ENCODE peak calls at places on chromosomes 1 and 21, in seven cellular contexts. One of them, this sample, is unnamed.

GRCh38 chr1:41240806-41241747 is 1.0 kb downstream of the SCMH1 start:
- DNase-seq in HCT116: no peak
- DNase-seq in GM12878: no peak
- DNase-seq in H1: no peak
- DNase-seq in WTC11: peak; percentile 50
- DNase-seq in HepG2: peak; percentile 37
- DNase-seq in K562: peak; percentile 58
- DNase-seq in this sample: peak; percentile 61

GRCh38 chr1:2415801-2416208 is 3.4 kb upstream of the PEX10 start:
- DNase-seq in H1: no peak
- DNase-seq in WTC11: no peak
- DNase-seq in HepG2: no peak
- DNase-seq in K562: no peak
- DNase-seq in HCT116: no peak
- DNase-seq in GM12878: no peak
- DNase-seq in this sample: no peak

GRCh38 chr1:97906567-97907228 is 14.1 kb downstream of the DPYD start:
- DNase-seq in HepG2: peak; percentile 13
- DNase-seq in H1: no peak
- DNase-seq in HCT116: no peak
- DNase-seq in WTC11: no peak
- DNase-seq in K562: no peak
- DNase-seq in GM12878: no peak
- DNase-seq in this sample: no peak

GRCh38 chr21:41369105-41369914 is 7.5 kb downstream of the MX2 start:
- DNase-seq in HCT116: no peak
- DNase-seq in WTC11: peak; percentile 64
- DNase-seq in HepG2: peak; percentile 40
- DNase-seq in K562: no peak
- DNase-seq in H1: no peak
- DNase-seq in GM12878: peak; percentile 42
- DNase-seq in this sample: no peak

GRCh38 chr1:13820456-13820855 is 120.5 kb downstream of the PRDM2 start:
- DNase-seq in WTC11: no peak
- DNase-seq in K562: no peak
- DNase-seq in HepG2: no peak
- DNase-seq in H1: no peak
- DNase-seq in GM12878: no peak
- DNase-seq in HCT116: no peak
- DNase-seq in this sample: no peak

GRCh38 chr21:41480086-41480690 is 27.8 kb downstream of the TMPRSS2 start:
- DNase-seq in WTC11: no peak
- DNase-seq in H1: no peak
- DNase-seq in HCT116: no peak
- DNase-seq in GM12878: no peak
- DNase-seq in HepG2: no peak
- DNase-seq in K562: no peak
- DNase-seq in this sample: no peak

GRCh38 chr1:217660353-217661062 is 29.4 kb downstream of the SPATA17 start:
- DNase-seq in HepG2: peak; percentile 8
- DNase-seq in H1: no peak
- DNase-seq in GM12878: no peak
- DNase-seq in WTC11: no peak
- DNase-seq in K562: no peak
- DNase-seq in HCT116: peak; percentile 62
- DNase-seq in this sample: peak; percentile 18

GRCh38 chr1:232142403-232143314 is 487.3 kb downstream of the SIPA1L2 start:
- DNase-seq in H1: no peak
- DNase-seq in HCT116: no peak
- DNase-seq in HepG2: no peak
- DNase-seq in WTC11: no peak
- DNase-seq in K562: no peak
- DNase-seq in GM12878: no peak
- DNase-seq in this sample: no peak

GRCh38 chr1:224223819-224224714 is 41.0 kb downstream of the DEGS1 start:
- DNase-seq in HepG2: no peak
- DNase-seq in WTC11: no peak
- DNase-seq in GM12878: no peak
- DNase-seq in K562: no peak
- DNase-seq in HCT116: no peak
- DNase-seq in H1: no peak
- DNase-seq in this sample: no peak

GRCh38 chr1:71667224-71667623 is 586.4 kb upstream of the ZRANB2 start:
- DNase-seq in GM12878: no peak
- DNase-seq in H1: no peak
- DNase-seq in HCT116: no peak
- DNase-seq in WTC11: no peak
- DNase-seq in K562: no peak
- DNase-seq in HepG2: no peak
- DNase-seq in this sample: peak; percentile 7

GRCh38 chr1:167109125-167109524 is 15.2 kb downstream of the STYXL2 start:
- DNase-seq in HepG2: no peak
- DNase-seq in K562: no peak
- DNase-seq in WTC11: no peak
- DNase-seq in GM12878: no peak
- DNase-seq in H1: no peak
- DNase-seq in HCT116: no peak
- DNase-seq in this sample: no peak

GRCh38 chr1:198717510-198717909 is 78.7 kb downstream of the PTPRC start:
- DNase-seq in HepG2: no peak
- DNase-seq in K562: no peak
- DNase-seq in H1: no peak
- DNase-seq in GM12878: no peak
- DNase-seq in HCT116: no peak
- DNase-seq in WTC11: no peak
- DNase-seq in this sample: no peak

GRCh38 chr1:150576794-150577556 is 2.4 kb downstream of the MCL1 start:
- DNase-seq in H1: no peak
- DNase-seq in K562: no peak
- DNase-seq in HCT116: no peak
- DNase-seq in WTC11: no peak
- DNase-seq in GM12878: no peak
- DNase-seq in HepG2: peak; percentile 71
- DNase-seq in this sample: no peak

GRCh38 chr21:16239659-16240265 is 510.0 kb downstream of the USP25 start:
- DNase-seq in GM12878: no peak
- DNase-seq in HCT116: no peak
- DNase-seq in K562: no peak
- DNase-seq in WTC11: no peak
- DNase-seq in HepG2: no peak
- DNase-seq in H1: no peak
- DNase-seq in this sample: peak; percentile 14

GRCh38 chr1:24641646-24642151 is 1.4 kb upstream of the SRRM1 start:
- DNase-seq in K562: peak; percentile 61
- DNase-seq in GM12878: no peak
- DNase-seq in WTC11: peak; percentile 26
- DNase-seq in HCT116: no peak
- DNase-seq in HepG2: no peak
- DNase-seq in H1: no peak
- DNase-seq in this sample: no peak

GRCh38 chr1:16420719-16421118 is 16.5 kb downstream of the SPATA21 start:
- DNase-seq in HCT116: no peak
- DNase-seq in WTC11: no peak
- DNase-seq in H1: no peak
- DNase-seq in HepG2: no peak
- DNase-seq in K562: no peak
- DNase-seq in GM12878: peak; percentile 84
- DNase-seq in this sample: no peak

GRCh38 chr1:220918285-220918951 is 39.2 kb downstream of the HLX start:
- DNase-seq in HepG2: peak; percentile 49
- DNase-seq in GM12878: no peak
- DNase-seq in HCT116: no peak
- DNase-seq in K562: no peak
- DNase-seq in H1: no peak
- DNase-seq in WTC11: no peak
- DNase-seq in this sample: peak; percentile 38

GRCh38 chr21:46393941-46394818 is 64.5 kb upstream of the DIP2A start:
- DNase-seq in HCT116: no peak
- DNase-seq in H1: no peak
- DNase-seq in K562: no peak
- DNase-seq in WTC11: no peak
- DNase-seq in HepG2: peak; percentile 12
- DNase-seq in GM12878: no peak
- DNase-seq in this sample: no peak

GRCh38 chr1:46131727-46132528 is 501 bp downstream of the PIK3R3 start:
- DNase-seq in WTC11: no peak
- DNase-seq in GM12878: no peak
- DNase-seq in K562: peak; percentile 61
- DNase-seq in HCT116: no peak
- DNase-seq in H1: no peak
- DNase-seq in HepG2: no peak
- DNase-seq in this sample: peak; percentile 16

GRCh38 chr1:15417365-15417934 is 7.8 kb downstream of the EFHD2 start:
- DNase-seq in GM12878: no peak
- DNase-seq in H1: no peak
- DNase-seq in HCT116: no peak
- DNase-seq in HepG2: no peak
- DNase-seq in WTC11: no peak
- DNase-seq in K562: peak; percentile 79
- DNase-seq in this sample: no peak

GRCh38 chr1:15243275-15244043 is 3.6 kb upstream of the FHAD1 start:
- DNase-seq in HepG2: no peak
- DNase-seq in WTC11: no peak
- DNase-seq in GM12878: no peak
- DNase-seq in H1: no peak
- DNase-seq in K562: no peak
- DNase-seq in HCT116: no peak
- DNase-seq in this sample: no peak

DNA sequence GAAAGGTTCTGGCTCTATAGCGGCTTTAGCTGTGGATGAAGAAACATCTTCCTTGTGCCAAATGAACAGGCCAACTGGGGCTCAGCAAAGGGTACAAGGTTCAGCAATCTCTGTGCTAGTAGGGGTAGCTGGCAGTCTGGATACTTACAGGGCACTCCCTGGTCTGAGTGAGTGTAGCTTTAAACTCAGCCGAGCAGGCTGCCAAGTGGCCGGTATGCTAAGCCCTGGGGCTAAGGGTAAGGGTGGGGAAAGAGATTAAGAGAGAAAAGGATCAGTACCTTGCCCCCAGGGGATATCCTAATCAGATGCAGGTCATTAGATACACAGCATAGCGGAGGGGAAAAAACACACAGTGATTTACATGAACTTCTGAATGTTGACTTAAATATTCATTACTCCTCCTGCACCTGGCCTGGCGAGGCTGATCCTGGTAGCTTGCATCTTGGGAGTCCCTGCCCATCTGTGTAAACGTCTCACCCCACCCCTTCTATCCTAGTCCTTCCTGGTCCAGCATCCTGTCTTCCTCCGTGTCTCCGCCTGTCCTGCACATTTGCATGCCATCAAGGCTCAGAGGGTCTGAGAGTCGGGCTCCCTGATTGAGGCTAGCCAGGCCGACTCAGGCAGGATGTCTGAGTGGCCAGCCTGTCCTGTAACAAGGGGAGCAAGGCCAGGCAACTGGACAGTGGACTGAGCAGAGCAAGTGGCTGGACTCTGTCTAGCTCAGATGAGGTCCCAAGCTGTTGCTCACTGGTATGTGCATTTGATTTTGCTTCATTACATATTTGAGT is 39.5 kb upstream of the CNTN2 start:
- DNase-seq in H1: no peak
- DNase-seq in HCT116: no peak
- DNase-seq in K562: no peak
- DNase-seq in GM12878: no peak
- DNase-seq in HepG2: no peak
- DNase-seq in WTC11: no peak
- DNase-seq in this sample: no peak
- TF ChIP-seq SP1 in H1: no peak
- TF ChIP-seq SP1 in HCT116: no peak
- TF ChIP-seq SP1 in K562: no peak
- TF ChIP-seq SP1 in GM12878: no peak
- TF ChIP-seq SP1 in HepG2: no peak
- TF ChIP-seq SP1 in WTC11: no peak
- TF ChIP-seq SP1 in this sample: no peak

DNA sequence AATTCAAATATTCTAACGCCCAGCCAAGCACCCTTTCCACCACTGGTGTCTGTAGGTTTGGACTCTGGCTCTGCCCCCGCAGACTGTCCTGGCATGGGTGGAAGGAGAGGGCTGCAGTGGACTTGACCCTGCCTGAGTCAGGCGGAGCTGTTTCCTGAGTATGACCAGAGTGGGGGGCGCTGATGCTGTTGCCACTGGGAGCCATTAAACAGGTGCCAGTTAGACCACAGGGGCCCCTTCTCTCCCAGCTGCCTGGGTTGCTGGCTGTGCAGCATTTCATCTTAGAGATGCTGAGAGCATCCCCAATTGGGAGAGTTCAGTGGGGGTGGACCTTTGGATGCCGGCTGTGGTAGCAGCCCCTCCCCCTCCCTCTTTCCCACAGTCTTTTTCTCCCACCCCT is 539.5 kb downstream of the MATN1 start:
- DNase-seq in H1: no peak
- DNase-seq in K562: no peak
- DNase-seq in GM12878: no peak
- DNase-seq in WTC11: no peak
- DNase-seq in HepG2: no peak
- DNase-seq in HCT116: no peak
- DNase-seq in this sample: no peak
- TF ChIP-seq SP1 in H1: no peak
- TF ChIP-seq SP1 in K562: no peak
- TF ChIP-seq SP1 in GM12878: no peak
- TF ChIP-seq SP1 in WTC11: no peak
- TF ChIP-seq SP1 in HepG2: no peak
- TF ChIP-seq SP1 in HCT116: no peak
- TF ChIP-seq SP1 in this sample: no peak

GRCh38 chr1:101781437-101781836 is 215.3 kb downstream of the OLFM3 start:
- DNase-seq in GM12878: no peak
- DNase-seq in WTC11: no peak
- DNase-seq in K562: no peak
- DNase-seq in HCT116: no peak
- DNase-seq in HepG2: no peak
- DNase-seq in H1: no peak
- DNase-seq in this sample: no peak
- TF ChIP-seq SP1 in GM12878: no peak
- TF ChIP-seq SP1 in WTC11: no peak
- TF ChIP-seq SP1 in K562: no peak
- TF ChIP-seq SP1 in HCT116: no peak
- TF ChIP-seq SP1 in HepG2: no peak
- TF ChIP-seq SP1 in H1: no peak
- TF ChIP-seq SP1 in this sample: no peak

GRCh38 chr1:175887521-175887920 is 144.1 kb upstream of the TNR start:
- DNase-seq in HCT116: no peak
- DNase-seq in HepG2: no peak
- DNase-seq in H1: peak; percentile 19
- DNase-seq in WTC11: peak; percentile 46
- DNase-seq in GM12878: no peak
- DNase-seq in K562: no peak
- DNase-seq in this sample: no peak

GRCh38 chr1:175882192-175882591 is 138.8 kb upstream of the TNR start:
- DNase-seq in HepG2: no peak
- DNase-seq in K562: no peak
- DNase-seq in H1: no peak
- DNase-seq in WTC11: no peak
- DNase-seq in GM12878: no peak
- DNase-seq in HCT116: no peak
- DNase-seq in this sample: no peak

GRCh38 chr1:175885247-175885646 is 141.9 kb upstream of the TNR start:
- DNase-seq in WTC11: no peak
- DNase-seq in HCT116: no peak
- DNase-seq in GM12878: no peak
- DNase-seq in K562: no peak
- DNase-seq in H1: no peak
- DNase-seq in HepG2: no peak
- DNase-seq in this sample: no peak

GRCh38 chr1:175881571-175881970 is 138.2 kb upstream of the TNR start:
- DNase-seq in H1: no peak
- DNase-seq in WTC11: no peak
- DNase-seq in GM12878: no peak
- DNase-seq in HCT116: no peak
- DNase-seq in K562: no peak
- DNase-seq in HepG2: no peak
- DNase-seq in this sample: no peak

GRCh38 chr1:175884369-175884768 is 141.0 kb upstream of the TNR start:
- DNase-seq in GM12878: no peak
- DNase-seq in H1: no peak
- DNase-seq in HepG2: no peak
- DNase-seq in WTC11: no peak
- DNase-seq in HCT116: no peak
- DNase-seq in K562: no peak
- DNase-seq in this sample: no peak
- TF ChIP-seq SP1 in GM12878: no peak
- TF ChIP-seq SP1 in H1: no peak
- TF ChIP-seq SP1 in HepG2: no peak
- TF ChIP-seq SP1 in WTC11: no peak
- TF ChIP-seq SP1 in HCT116: no peak
- TF ChIP-seq SP1 in K562: no peak
- TF ChIP-seq SP1 in this sample: no peak